ENCODE peak calls at places on chromosome 14, in five cellular contexts. G is transverse colon; V is cerebellum; F is activated naive CD8-positive, alpha-beta T cell treated with anti-CD3 and anti-CD28 coated beads, Interleukin-2, amount 10 ng/mL, durations not matched to agents 7 days and 5 days; S is mucosa of descending colon. K is an unnamed sample.

GRCh38 chr14:70045715-70046535 is 142.8 kb downstream of the SLC8A3 start:
- DNase-seq in S (peak), G (peak), F (no peak), V (peak), K (peak)

GRCh38 chr14:91417983-91418386 is 365 bp upstream of the CCDC88C start:
- DNase-seq in V (peak), G (peak), F (peak), S (no peak), K (peak)

GRCh38 chr14:99251721-99252120 is 20.3 kb downstream of the BCL11B start:
- DNase-seq in F (peak), S (no peak), G (no peak), V (no peak), K (no peak)

GRCh38 chr14:74645735-74646134 is 33.7 kb upstream of the LTBP2 start:
- DNase-seq in G (no peak), S (no peak), F (no peak), V (no peak), K (no peak)

GRCh38 chr14:72270341-72270740 is 338.1 kb downstream of the RGS6 start:
- DNase-seq in V (no peak), S (no peak), G (no peak), F (no peak), K (no peak)

GRCh38 chr14:32814721-32815120 is 124.0 kb upstream of the NPAS3 start:
- DNase-seq in F (no peak), V (no peak), S (no peak), G (no peak), K (no peak)

GRCh38 chr14:68598621-68599447 is 194.0 kb downstream of the ZFP36L1 start:
- DNase-seq in G (peak), V (peak), F (no peak), S (peak), K (peak)

GRCh38 chr14:104550849-104551728 is 28.5 kb upstream of the C14orf180 start:
- DNase-seq in S (peak), G (no peak), F (no peak), V (no peak), K (no peak)

GRCh38 chr14:32078794-32079663 is 1.9 kb downstream of the ARHGAP5 start:
- DNase-seq in G (no peak), F (no peak), V (no peak), S (no peak), K (no peak)

GRCh38 chr14:65370890-65371289 is 41.6 kb upstream of the FUT8 start:
- DNase-seq in F (no peak), G (no peak), V (no peak), S (no peak), K (no peak)

GRCh38 chr14:75487155-75487671 is 35.1 kb upstream of the BATF start:
- DNase-seq in F (no peak), V (no peak), S (no peak), G (no peak), K (no peak)

K was measured in substantia nigra.